ENCODE peak calls at places on chromosomes 5 and 9, in six cellular contexts. Y, E, S, Q, L and R are unnamed samples.
A peak's percentile ranks its signal among the peaks of the same experiment; 100 is the strongest.

GRCh38 chr9:108775901-108776306 is 79.9 kb downstream of the ACTL7B start:
- DNase-seq in E (no peak), Q (no peak), L (no peak), S (no peak), Y (no peak), R (no peak)

GRCh38 chr9:33116855-33117254 is 40.4 kb upstream of the SMU1 start:
- DNase-seq in Q (no peak), E (peak; percentile 43), L (peak; percentile 27), Y (peak; percentile 65), S (no peak), R (no peak)

GRCh38 chr9:136949239-136949816 is 2.7 kb upstream of the LCN12 start:
- DNase-seq in Q (no peak), L (no peak), S (no peak), Y (no peak), E (no peak), R (no peak)

GRCh38 chr5:140293091-140293996 is 9.6 kb downstream of the PFDN1 start:
- DNase-seq in L (no peak), S (no peak), E (no peak), Q (no peak), Y (no peak), R (no peak)

GRCh38 chr9:98020471-98021145 is 35.9 kb upstream of the NANS start:
- DNase-seq in Y (no peak), L (no peak), Q (no peak), S (no peak), E (peak; percentile 37), R (no peak)

GRCh38 chr9:69323886-69324285 is 1.1 kb upstream of the ENTREP1 start:
- DNase-seq in Q (no peak), E (no peak), S (no peak), Y (no peak), L (no peak), R (no peak)

GRCh38 chr5:154418344-154418820 is 27.4 kb upstream of the SAP30L start:
- DNase-seq in S (no peak), L (no peak), E (peak; percentile 61), Y (no peak), Q (no peak), R (no peak)

GRCh38 chr5:28027851-28028250 is 989.5 kb upstream of the CDH9 start:
- DNase-seq in S (no peak), E (no peak), Q (no peak), Y (no peak), L (no peak), R (no peak)

GRCh38 chr5:143404416-143405062 is 1.1 kb upstream of the NR3C1 start:
- DNase-seq in L (peak; percentile 87), S (peak; percentile 78), Y (peak; percentile 66), Q (peak; percentile 74), E (peak; percentile 82), R (peak; percentile 71)

GRCh38 chr5:1104327-1105006 is 7.4 kb downstream of the SLC12A7 start:
- DNase-seq in S (no peak), Q (peak; percentile 69), L (no peak), E (no peak), Y (no peak), R (peak; percentile 20)

GRCh38 chr5:65305913-65306312 is 175.8 kb downstream of the ADAMTS6 start:
- DNase-seq in E (no peak), Y (no peak), S (no peak), Q (no peak), L (no peak), R (no peak)

GRCh38 chr5:78750281-78750680 is 101.7 kb upstream of the LHFPL2 start:
- DNase-seq in Y (no peak), Q (no peak), S (no peak), E (no peak), L (no peak), R (no peak)

DNA sequence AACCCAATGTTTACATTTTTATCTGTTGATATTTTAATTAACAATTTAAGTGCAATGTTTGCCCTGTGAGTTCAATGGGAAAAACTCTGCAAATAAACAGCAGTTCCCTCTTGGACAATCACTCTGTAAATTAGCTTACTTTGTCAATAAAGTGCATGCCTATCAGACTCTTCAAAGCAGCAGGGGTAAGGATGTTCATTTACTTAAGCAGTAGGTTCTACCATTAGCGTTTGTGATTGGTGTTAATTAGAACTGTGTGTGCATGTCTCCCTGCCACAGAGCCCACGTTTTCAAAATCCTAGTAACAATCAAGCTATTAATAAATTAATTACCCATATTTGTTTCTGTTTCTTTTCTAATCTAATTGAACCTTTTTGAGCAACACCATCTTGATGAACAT is 1921.6 kb upstream of the WWC1 start:
- DNase-seq in S (no peak), Q (no peak), E (no peak), Y (no peak), L (no peak), R (no peak)
- TF ChIP-seq CTCF in S (no peak), Q (no peak), E (no peak), Y (no peak), L (no peak), R (no peak)

GRCh38 chr5:166618555-166618954 is 1672.9 kb upstream of the WWC1 start:
- DNase-seq in Q (no peak), Y (no peak), E (no peak), L (no peak), S (no peak), R (no peak)
- H3K9me3 ChIP-seq in Q (no peaks in the 10 kb centered on the region), Y (no peaks in the 10 kb centered on the region), E (no peaks in the 10 kb centered on the region), L (no peaks in the 10 kb centered on the region), S (peaks cover 5% of the 10 kb centered on the region), R (no peaks in the 10 kb centered on the region)

GRCh38 chr9:131697097-131697496 is 42.8 kb downstream of the RAPGEF1 start:
- DNase-seq in E (peak; percentile 92), L (no peak), Y (peak; percentile 13), S (no peak), Q (no peak), R (no peak)
- TF ChIP-seq CTCF in E (peak; percentile 38), L (no peak), Y (peak; percentile 19), S (no peak), Q (no peak), R (no peak)

GRCh38 chr5:179455320-179455719 is 95.0 kb upstream of the RUFY1 start:
- DNase-seq in Q (no peak), S (no peak), Y (no peak), L (no peak), E (no peak), R (no peak)

GRCh38 chr5:179451813-179452196 is 98.5 kb upstream of the RUFY1 start:
- DNase-seq in E (no peak), Q (no peak), L (no peak), Y (no peak), S (no peak), R (no peak)

GRCh38 chr5:179454354-179454753 is 96.0 kb upstream of the RUFY1 start:
- DNase-seq in E (no peak), Q (no peak), Y (no peak), L (no peak), S (no peak), R (no peak)

GRCh38 chr5:179452356-179453230 is 97.8 kb upstream of the RUFY1 start:
- DNase-seq in E (no peak), Y (no peak), Q (no peak), L (no peak), S (no peak), R (no peak)

GRCh38 chr5:179453616-179454015 is 96.7 kb upstream of the RUFY1 start:
- DNase-seq in Q (no peak), L (no peak), S (no peak), E (no peak), Y (no peak), R (no peak)
- H3K9me3 ChIP-seq in Q (no peaks in the 10 kb centered on the region), L (no peaks in the 10 kb centered on the region), S (peaks cover 6% of the 10 kb centered on the region), E (no peaks in the 10 kb centered on the region), Y (no peaks in the 10 kb centered on the region), R (peaks cover 5% of the 10 kb centered on the region)

GRCh38 chr9:6686396-6686795 is 40.9 kb upstream of the GLDC start:
- DNase-seq in E (no peak), Y (no peak), L (no peak), Q (no peak), S (no peak), R (no peak)
- TF ChIP-seq CTCF in E (peak; percentile 30), Y (peak; percentile 41), L (peak; percentile 44), Q (no peak), S (no peak), R (peak; percentile 9)